ENCODE peak calls at places on chromosomes 7 and 10, in five cellular contexts. One of them, this sample, is unnamed.

GRCh38 chr10:70145166-70145665 is 1.3 kb downstream of the TYSND1 start:
- DNase-seq in kidney epithelial cell: no peak
- DNase-seq in cardiac muscle cell: peak; percentile 18
- DNase-seq in cardiac fibroblast: no peak
- DNase-seq in brain microvascular endothelial cell: no peak
- DNase-seq in this sample: no peak

GRCh38 chr10:128952856-128953255 is 514.2 kb upstream of the MGMT start:
- DNase-seq in cardiac muscle cell: no peak
- DNase-seq in brain microvascular endothelial cell: no peak
- DNase-seq in kidney epithelial cell: no peak
- DNase-seq in cardiac fibroblast: no peak
- DNase-seq in this sample: no peak

GRCh38 chr7:22061781-22062180 is 116.1 kb upstream of the CDCA7L start:
- DNase-seq in brain microvascular endothelial cell: no peak
- DNase-seq in kidney epithelial cell: no peak
- DNase-seq in cardiac fibroblast: no peak
- DNase-seq in cardiac muscle cell: no peak
- DNase-seq in this sample: no peak

GRCh38 chr7:52472006-52472405 is 563.4 kb upstream of the POM121L12 start:
- DNase-seq in brain microvascular endothelial cell: no peak
- DNase-seq in cardiac fibroblast: no peak
- DNase-seq in cardiac muscle cell: no peak
- DNase-seq in kidney epithelial cell: no peak
- DNase-seq in this sample: no peak

GRCh38 chr7:83798489-83798888 is 149.6 kb upstream of the SEMA3E start:
- DNase-seq in kidney epithelial cell: no peak
- DNase-seq in brain microvascular endothelial cell: no peak
- DNase-seq in cardiac fibroblast: no peak
- DNase-seq in cardiac muscle cell: no peak
- DNase-seq in this sample: no peak

GRCh38 chr10:99234067-99234738 is 1.4 kb downstream of the HPSE2 start:
- DNase-seq in cardiac muscle cell: peak; percentile 65
- DNase-seq in cardiac fibroblast: peak; percentile 56
- DNase-seq in brain microvascular endothelial cell: peak; percentile 14
- DNase-seq in kidney epithelial cell: no peak
- DNase-seq in this sample: no peak

GRCh38 chr10:21260793-21261149 is 264.7 kb downstream of the SKIDA1 start:
- DNase-seq in brain microvascular endothelial cell: no peak
- DNase-seq in cardiac muscle cell: peak; percentile 37
- DNase-seq in kidney epithelial cell: no peak
- DNase-seq in cardiac fibroblast: no peak
- DNase-seq in this sample: no peak

GRCh38 chr10:131354380-131354779 is 42.9 kb upstream of the TCERG1L start:
- DNase-seq in brain microvascular endothelial cell: no peak
- DNase-seq in kidney epithelial cell: no peak
- DNase-seq in cardiac fibroblast: peak; percentile 2
- DNase-seq in cardiac muscle cell: no peak
- DNase-seq in this sample: no peak

GRCh38 chr7:55690-56248 is 136.6 kb upstream of the FAM20C start:
- DNase-seq in kidney epithelial cell: no peak
- DNase-seq in cardiac fibroblast: no peak
- DNase-seq in brain microvascular endothelial cell: no peak
- DNase-seq in cardiac muscle cell: no peak
- DNase-seq in this sample: no peak

GRCh38 chr7:68269410-68269809 is 1272.8 kb downstream of the TYW1 start:
- DNase-seq in kidney epithelial cell: peak; percentile 92
- DNase-seq in cardiac muscle cell: peak; percentile 60
- DNase-seq in cardiac fibroblast: no peak
- DNase-seq in brain microvascular endothelial cell: no peak
- DNase-seq in this sample: peak; percentile 74

GRCh38 chr10:130357951-130358350 is 221.8 kb downstream of the GLRX3 start:
- DNase-seq in cardiac fibroblast: no peak
- DNase-seq in kidney epithelial cell: no peak
- DNase-seq in cardiac muscle cell: no peak
- DNase-seq in brain microvascular endothelial cell: no peak
- DNase-seq in this sample: no peak

GRCh38 chr10:121679916-121680315 is 81.7 kb upstream of the FGFR2 start:
- DNase-seq in brain microvascular endothelial cell: no peak
- DNase-seq in kidney epithelial cell: no peak
- DNase-seq in cardiac fibroblast: no peak
- DNase-seq in cardiac muscle cell: no peak
- DNase-seq in this sample: no peak

GRCh38 chr7:151110941-151111645 is 24.8 kb downstream of the AGAP3 start:
- DNase-seq in cardiac muscle cell: peak; percentile 79
- DNase-seq in brain microvascular endothelial cell: peak; percentile 63
- DNase-seq in kidney epithelial cell: no peak
- DNase-seq in cardiac fibroblast: peak; percentile 75
- DNase-seq in this sample: no peak

GRCh38 chr10:103543617-103544525 is 50.4 kb downstream of the NEURL1 start:
- DNase-seq in brain microvascular endothelial cell: no peak
- DNase-seq in cardiac fibroblast: no peak
- DNase-seq in cardiac muscle cell: no peak
- DNase-seq in kidney epithelial cell: no peak
- DNase-seq in this sample: no peak

GRCh38 chr7:25967278-25968204 is 184.5 kb upstream of the NFE2L3 start:
- DNase-seq in cardiac fibroblast: no peak
- DNase-seq in brain microvascular endothelial cell: no peak
- DNase-seq in kidney epithelial cell: no peak
- DNase-seq in cardiac muscle cell: no peak
- DNase-seq in this sample: no peak

GRCh38 chr10:117271427-117271826 is 30.5 kb downstream of the SLC18A2 start:
- DNase-seq in cardiac fibroblast: peak; percentile 40
- DNase-seq in cardiac muscle cell: peak; percentile 4
- DNase-seq in brain microvascular endothelial cell: peak; percentile 6
- DNase-seq in kidney epithelial cell: peak; percentile 18
- DNase-seq in this sample: no peak

GRCh38 chr7:54841772-54842707 is 83.0 kb upstream of the SEC61G start:
- DNase-seq in cardiac fibroblast: peak; percentile 45
- DNase-seq in kidney epithelial cell: no peak
- DNase-seq in cardiac muscle cell: peak; percentile 36
- DNase-seq in brain microvascular endothelial cell: peak; percentile 54
- DNase-seq in this sample: peak; percentile 69

GRCh38 chr10:99532687-99533495 is at the start of gene NKX2-3:
- DNase-seq in cardiac fibroblast: peak; percentile 30
- DNase-seq in cardiac muscle cell: peak; percentile 62
- DNase-seq in brain microvascular endothelial cell: no peak
- DNase-seq in kidney epithelial cell: no peak
- DNase-seq in this sample: no peak

GRCh38 chr10:69647819-69648218 is 17.8 kb downstream of the FAM241B start:
- DNase-seq in kidney epithelial cell: no peak
- DNase-seq in brain microvascular endothelial cell: no peak
- DNase-seq in cardiac fibroblast: no peak
- DNase-seq in cardiac muscle cell: no peak
- DNase-seq in this sample: no peak

GRCh38 chr7:75916685-75917634 is 2.0 kb downstream of the POR start:
- DNase-seq in cardiac muscle cell: no peak
- DNase-seq in kidney epithelial cell: no peak
- DNase-seq in brain microvascular endothelial cell: no peak
- DNase-seq in cardiac fibroblast: no peak
- DNase-seq in this sample: no peak
- H3K4me3 ChIP-seq in cardiac muscle cell: no peak overlapping the region
- H3K4me3 ChIP-seq in kidney epithelial cell: no peak overlapping the region
- H3K4me3 ChIP-seq in brain microvascular endothelial cell: no peak overlapping the region
- H3K4me3 ChIP-seq in cardiac fibroblast: no peak overlapping the region
- H3K4me3 ChIP-seq in this sample: no peak overlapping the region

GRCh38 chr7:90455163-90456030 is 14.0 kb upstream of the PTTG1IP2 start:
- DNase-seq in cardiac fibroblast: peak; percentile 68
- DNase-seq in brain microvascular endothelial cell: peak; percentile 52
- DNase-seq in cardiac muscle cell: peak; percentile 64
- DNase-seq in kidney epithelial cell: peak; percentile 9
- DNase-seq in this sample: no peak

GRCh38 chr7:90453931-90454330 is 15.5 kb upstream of the PTTG1IP2 start:
- DNase-seq in brain microvascular endothelial cell: no peak
- DNase-seq in kidney epithelial cell: no peak
- DNase-seq in cardiac muscle cell: no peak
- DNase-seq in cardiac fibroblast: no peak
- DNase-seq in this sample: no peak

GRCh38 chr7:90458104-90458503 is 11.3 kb upstream of the PTTG1IP2 start:
- DNase-seq in kidney epithelial cell: no peak
- DNase-seq in cardiac muscle cell: no peak
- DNase-seq in cardiac fibroblast: no peak
- DNase-seq in brain microvascular endothelial cell: no peak
- DNase-seq in this sample: no peak

GRCh38 chr7:90461216-90461615 is 8.2 kb upstream of the PTTG1IP2 start:
- DNase-seq in cardiac muscle cell: peak; percentile 19
- DNase-seq in cardiac fibroblast: peak; percentile 42
- DNase-seq in brain microvascular endothelial cell: no peak
- DNase-seq in kidney epithelial cell: no peak
- DNase-seq in this sample: no peak

GRCh38 chr7:90459888-90460287 is 9.6 kb upstream of the PTTG1IP2 start:
- DNase-seq in kidney epithelial cell: no peak
- DNase-seq in cardiac muscle cell: peak; percentile 16
- DNase-seq in cardiac fibroblast: peak; percentile 26
- DNase-seq in brain microvascular endothelial cell: no peak
- DNase-seq in this sample: no peak
- TF ChIP-seq CTCF in kidney epithelial cell: no peak
- TF ChIP-seq CTCF in cardiac muscle cell: peak; percentile 45
- TF ChIP-seq CTCF in cardiac fibroblast: peak; percentile 39
- TF ChIP-seq CTCF in brain microvascular endothelial cell: peak; percentile 43
- TF ChIP-seq CTCF in this sample: no peak

GRCh38 chr7:27115161-27116018 is 12.9 kb upstream of the HOXA2 start:
- DNase-seq in brain microvascular endothelial cell: no peak
- DNase-seq in cardiac muscle cell: no peak
- DNase-seq in cardiac fibroblast: no peak
- DNase-seq in kidney epithelial cell: peak; percentile 76
- DNase-seq in this sample: no peak

GRCh38 chr7:27116962-27117686 is 13.4 kb downstream of the HOXA4 start:
- DNase-seq in cardiac fibroblast: no peak
- DNase-seq in brain microvascular endothelial cell: no peak
- DNase-seq in cardiac muscle cell: no peak
- DNase-seq in kidney epithelial cell: no peak
- DNase-seq in this sample: no peak

GRCh38 chr7:27117687-27118491 is 12.7 kb downstream of the HOXA4 start:
- DNase-seq in kidney epithelial cell: no peak
- DNase-seq in cardiac muscle cell: no peak
- DNase-seq in cardiac fibroblast: no peak
- DNase-seq in brain microvascular endothelial cell: no peak
- DNase-seq in this sample: no peak

GRCh38 chr7:27116019-27116411 is 13.5 kb upstream of the HOXA2 start:
- DNase-seq in kidney epithelial cell: no peak
- DNase-seq in cardiac muscle cell: no peak
- DNase-seq in cardiac fibroblast: no peak
- DNase-seq in brain microvascular endothelial cell: no peak
- DNase-seq in this sample: no peak

DNA sequence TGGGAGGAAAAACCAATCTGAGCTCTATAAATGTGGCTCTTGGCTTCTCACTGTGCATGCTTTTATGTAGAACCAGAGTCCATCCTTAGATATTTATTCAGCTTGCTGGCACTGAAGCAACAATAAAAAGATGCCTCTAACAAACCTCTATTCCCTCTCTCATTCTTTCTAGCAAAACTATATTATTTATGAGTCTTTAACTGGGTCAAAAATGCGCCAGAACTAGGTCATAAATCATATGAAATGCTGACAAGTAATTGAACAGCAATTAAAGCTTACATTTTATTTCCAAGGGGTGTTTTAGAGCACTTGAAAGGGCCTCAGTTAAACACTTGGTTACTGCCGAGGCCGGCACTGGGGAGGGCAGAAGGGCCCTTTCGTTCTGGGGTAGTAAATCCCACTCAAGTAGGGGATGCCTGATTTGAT is 14.0 kb downstream of the HOXA4 start:
- DNase-seq in cardiac muscle cell: no peak
- DNase-seq in kidney epithelial cell: no peak
- DNase-seq in cardiac fibroblast: no peak
- DNase-seq in brain microvascular endothelial cell: no peak
- DNase-seq in this sample: no peak
- H3K4me3 ChIP-seq in cardiac muscle cell: no peak overlapping the region
- H3K4me3 ChIP-seq in kidney epithelial cell: peak overlapping the region; percentile 74
- H3K4me3 ChIP-seq in cardiac fibroblast: no peak overlapping the region
- H3K4me3 ChIP-seq in brain microvascular endothelial cell: peak overlapping the region; percentile 44
- H3K4me3 ChIP-seq in this sample: no peak overlapping the region

GRCh38 chr7:96224073-96224472 is 97.8 kb downstream of the SLC25A13 start:
- DNase-seq in kidney epithelial cell: no peak
- DNase-seq in brain microvascular endothelial cell: no peak
- DNase-seq in cardiac muscle cell: no peak
- DNase-seq in cardiac fibroblast: no peak
- DNase-seq in this sample: no peak

GRCh38 chr7:96221888-96222287 is 100.0 kb downstream of the SLC25A13 start:
- DNase-seq in kidney epithelial cell: no peak
- DNase-seq in cardiac fibroblast: no peak
- DNase-seq in brain microvascular endothelial cell: no peak
- DNase-seq in cardiac muscle cell: no peak
- DNase-seq in this sample: no peak

GRCh38 chr7:96228760-96229159 is 93.1 kb downstream of the SLC25A13 start:
- DNase-seq in brain microvascular endothelial cell: no peak
- DNase-seq in cardiac muscle cell: no peak
- DNase-seq in kidney epithelial cell: no peak
- DNase-seq in cardiac fibroblast: no peak
- DNase-seq in this sample: no peak

GRCh38 chr7:96225251-96225650 is 96.6 kb downstream of the SLC25A13 start:
- DNase-seq in kidney epithelial cell: no peak
- DNase-seq in brain microvascular endothelial cell: no peak
- DNase-seq in cardiac muscle cell: no peak
- DNase-seq in cardiac fibroblast: no peak
- DNase-seq in this sample: no peak

GRCh38 chr7:96224682-96225081 is 97.2 kb downstream of the SLC25A13 start:
- DNase-seq in brain microvascular endothelial cell: peak; percentile 16
- DNase-seq in cardiac fibroblast: peak; percentile 18
- DNase-seq in kidney epithelial cell: no peak
- DNase-seq in cardiac muscle cell: peak; percentile 34
- DNase-seq in this sample: no peak
- TF ChIP-seq CTCF in brain microvascular endothelial cell: peak; percentile 60
- TF ChIP-seq CTCF in cardiac fibroblast: peak; percentile 14
- TF ChIP-seq CTCF in kidney epithelial cell: peak; percentile 10
- TF ChIP-seq CTCF in cardiac muscle cell: peak; percentile 40
- TF ChIP-seq CTCF in this sample: no peak

GRCh38 chr7:75966209-75966961 is 28.0 kb downstream of the TMEM120A start:
- DNase-seq in cardiac fibroblast: peak; percentile 38
- DNase-seq in cardiac muscle cell: peak; percentile 59
- DNase-seq in brain microvascular endothelial cell: no peak
- DNase-seq in kidney epithelial cell: no peak
- DNase-seq in this sample: no peak

GRCh38 chr7:75967573-75967997 is 26.8 kb downstream of the TMEM120A start:
- DNase-seq in cardiac fibroblast: no peak
- DNase-seq in brain microvascular endothelial cell: no peak
- DNase-seq in kidney epithelial cell: no peak
- DNase-seq in cardiac muscle cell: peak; percentile 33
- DNase-seq in this sample: no peak

GRCh38 chr7:75965617-75966016 is 28.8 kb downstream of the TMEM120A start:
- DNase-seq in cardiac fibroblast: no peak
- DNase-seq in cardiac muscle cell: no peak
- DNase-seq in kidney epithelial cell: no peak
- DNase-seq in brain microvascular endothelial cell: no peak
- DNase-seq in this sample: no peak

GRCh38 chr7:75968012-75968411 is 26.4 kb downstream of the TMEM120A start:
- DNase-seq in cardiac muscle cell: no peak
- DNase-seq in kidney epithelial cell: no peak
- DNase-seq in cardiac fibroblast: no peak
- DNase-seq in brain microvascular endothelial cell: no peak
- DNase-seq in this sample: no peak

GRCh38 chr7:75967055-75967454 is 27.3 kb downstream of the TMEM120A start:
- DNase-seq in kidney epithelial cell: no peak
- DNase-seq in cardiac fibroblast: no peak
- DNase-seq in cardiac muscle cell: no peak
- DNase-seq in brain microvascular endothelial cell: no peak
- DNase-seq in this sample: no peak
- H3K4me3 ChIP-seq in kidney epithelial cell: no peak overlapping the region
- H3K4me3 ChIP-seq in cardiac fibroblast: no peak overlapping the region
- H3K4me3 ChIP-seq in cardiac muscle cell: no peak overlapping the region
- H3K4me3 ChIP-seq in brain microvascular endothelial cell: no peak overlapping the region
- H3K4me3 ChIP-seq in this sample: no peak overlapping the region

This sample was measured in AG04449.